ENCODE peak calls at places on chromosomes 13 and 19, in nine cellular contexts. One of them, this sample, is unnamed.

GRCh38 chr19:17706750-17707181 is 12.5 kb upstream of the MAP1S start:
- DNase-seq in fibroblast of lung: peak; percentile 19
- DNase-seq in right lobe of liver: no peak
- DNase-seq in breast epithelium: no peak
- DNase-seq in cardiac muscle cell: peak; percentile 26
- DNase-seq in fibroblast of mammary gland: peak; percentile 61
- DNase-seq in CD8-positive, alpha-beta T cell: no peak
- DNase-seq in kidney epithelial cell: no peak
- DNase-seq in AG04449: no peak
- DNase-seq in this sample: peak; percentile 30

GRCh38 chr13:39892731-39893293 is 237.3 kb downstream of the COG6 start:
- DNase-seq in fibroblast of mammary gland: peak; percentile 65
- DNase-seq in CD8-positive, alpha-beta T cell: peak; percentile 6
- DNase-seq in cardiac muscle cell: no peak
- DNase-seq in breast epithelium: no peak
- DNase-seq in right lobe of liver: no peak
- DNase-seq in kidney epithelial cell: no peak
- DNase-seq in fibroblast of lung: no peak
- DNase-seq in AG04449: no peak
- DNase-seq in this sample: no peak

GRCh38 chr13:32225494-32225931 is 89.7 kb downstream of the ZAR1L start:
- DNase-seq in CD8-positive, alpha-beta T cell: no peak
- DNase-seq in breast epithelium: no peak
- DNase-seq in fibroblast of lung: peak; percentile 69
- DNase-seq in right lobe of liver: no peak
- DNase-seq in cardiac muscle cell: no peak
- DNase-seq in AG04449: peak; percentile 50
- DNase-seq in fibroblast of mammary gland: peak; percentile 38
- DNase-seq in kidney epithelial cell: peak; percentile 23
- DNase-seq in this sample: no peak

GRCh38 chr13:113584870-113585671 is 518 bp downstream of the TFDP1 start:
- DNase-seq in breast epithelium: peak; percentile 35
- DNase-seq in fibroblast of lung: peak; percentile 8
- DNase-seq in fibroblast of mammary gland: peak; percentile 3
- DNase-seq in CD8-positive, alpha-beta T cell: no peak
- DNase-seq in right lobe of liver: peak; percentile 46
- DNase-seq in kidney epithelial cell: no peak
- DNase-seq in cardiac muscle cell: peak; percentile 36
- DNase-seq in AG04449: no peak
- DNase-seq in this sample: no peak

GRCh38 chr13:52127783-52128702 is 830 bp downstream of the NEK5 start:
- DNase-seq in CD8-positive, alpha-beta T cell: peak; percentile 57
- DNase-seq in cardiac muscle cell: peak; percentile 70
- DNase-seq in right lobe of liver: peak; percentile 67
- DNase-seq in AG04449: no peak
- DNase-seq in fibroblast of lung: peak; percentile 67
- DNase-seq in kidney epithelial cell: no peak
- DNase-seq in breast epithelium: no peak
- DNase-seq in fibroblast of mammary gland: peak; percentile 61
- DNase-seq in this sample: peak; percentile 60

GRCh38 chr19:6753178-6754031 is 13.8 kb downstream of the SH2D3A start:
- DNase-seq in cardiac muscle cell: peak; percentile 89
- DNase-seq in right lobe of liver: peak; percentile 89
- DNase-seq in breast epithelium: no peak
- DNase-seq in kidney epithelial cell: no peak
- DNase-seq in fibroblast of lung: peak; percentile 52
- DNase-seq in CD8-positive, alpha-beta T cell: peak; percentile 73
- DNase-seq in fibroblast of mammary gland: peak; percentile 69
- DNase-seq in AG04449: no peak
- DNase-seq in this sample: peak; percentile 63

GRCh38 chr19:10344780-10345179 is 5.4 kb upstream of the ICAM3 start:
- DNase-seq in fibroblast of mammary gland: no peak
- DNase-seq in AG04449: no peak
- DNase-seq in right lobe of liver: no peak
- DNase-seq in kidney epithelial cell: no peak
- DNase-seq in fibroblast of lung: no peak
- DNase-seq in cardiac muscle cell: no peak
- DNase-seq in breast epithelium: no peak
- DNase-seq in CD8-positive, alpha-beta T cell: no peak
- DNase-seq in this sample: no peak

GRCh38 chr19:5563941-5564612 is 3.7 kb downstream of the TINCR start:
- DNase-seq in breast epithelium: no peak
- DNase-seq in CD8-positive, alpha-beta T cell: no peak
- DNase-seq in AG04449: no peak
- DNase-seq in cardiac muscle cell: no peak
- DNase-seq in right lobe of liver: no peak
- DNase-seq in kidney epithelial cell: peak; percentile 10
- DNase-seq in fibroblast of mammary gland: no peak
- DNase-seq in fibroblast of lung: no peak
- DNase-seq in this sample: no peak

GRCh38 chr19:3975637-3976087 is 4.8 kb upstream of the DAPK3 start:
- DNase-seq in breast epithelium: no peak
- DNase-seq in kidney epithelial cell: no peak
- DNase-seq in CD8-positive, alpha-beta T cell: no peak
- DNase-seq in fibroblast of mammary gland: no peak
- DNase-seq in cardiac muscle cell: no peak
- DNase-seq in AG04449: no peak
- DNase-seq in right lobe of liver: no peak
- DNase-seq in fibroblast of lung: no peak
- DNase-seq in this sample: no peak

GRCh38 chr13:52158629-52159158 is 703 bp downstream of the NEK3 start:
- DNase-seq in cardiac muscle cell: no peak
- DNase-seq in fibroblast of mammary gland: peak; percentile 49
- DNase-seq in CD8-positive, alpha-beta T cell: no peak
- DNase-seq in AG04449: no peak
- DNase-seq in fibroblast of lung: peak; percentile 61
- DNase-seq in right lobe of liver: peak; percentile 53
- DNase-seq in breast epithelium: no peak
- DNase-seq in kidney epithelial cell: no peak
- DNase-seq in this sample: no peak

GRCh38 chr19:35266904-35267817 is 1.6 kb upstream of the USF2 start:
- DNase-seq in CD8-positive, alpha-beta T cell: peak; percentile 58
- DNase-seq in cardiac muscle cell: no peak
- DNase-seq in AG04449: no peak
- DNase-seq in kidney epithelial cell: no peak
- DNase-seq in fibroblast of mammary gland: peak; percentile 7
- DNase-seq in breast epithelium: no peak
- DNase-seq in fibroblast of lung: peak; percentile 33
- DNase-seq in right lobe of liver: peak; percentile 71
- DNase-seq in this sample: peak; percentile 34

GRCh38 chr13:54934121-54934520 is 1905.5 kb downstream of the OLFM4 start:
- DNase-seq in kidney epithelial cell: no peak
- DNase-seq in right lobe of liver: no peak
- DNase-seq in fibroblast of mammary gland: no peak
- DNase-seq in AG04449: no peak
- DNase-seq in cardiac muscle cell: no peak
- DNase-seq in breast epithelium: no peak
- DNase-seq in fibroblast of lung: no peak
- DNase-seq in CD8-positive, alpha-beta T cell: no peak
- DNase-seq in this sample: no peak

GRCh38 chr19:13637664-13638063 is 126.7 kb upstream of the MRI1 start:
- DNase-seq in CD8-positive, alpha-beta T cell: no peak
- DNase-seq in right lobe of liver: no peak
- DNase-seq in fibroblast of mammary gland: peak; percentile 60
- DNase-seq in kidney epithelial cell: no peak
- DNase-seq in breast epithelium: no peak
- DNase-seq in fibroblast of lung: peak; percentile 35
- DNase-seq in cardiac muscle cell: no peak
- DNase-seq in AG04449: peak; percentile 29
- DNase-seq in this sample: no peak

GRCh38 chr19:43901395-43902390 is 33.4 kb downstream of the ZNF45 start:
- DNase-seq in fibroblast of mammary gland: peak; percentile 89
- DNase-seq in CD8-positive, alpha-beta T cell: peak; percentile 65
- DNase-seq in kidney epithelial cell: peak; percentile 63
- DNase-seq in breast epithelium: peak; percentile 72
- DNase-seq in fibroblast of lung: peak; percentile 91
- DNase-seq in AG04449: peak; percentile 26
- DNase-seq in cardiac muscle cell: peak; percentile 90
- DNase-seq in right lobe of liver: peak; percentile 88
- DNase-seq in this sample: peak; percentile 69

GRCh38 chr13:59442946-59443345 is 720.8 kb downstream of the DIAPH3 start:
- DNase-seq in AG04449: no peak
- DNase-seq in fibroblast of lung: peak; percentile 89
- DNase-seq in fibroblast of mammary gland: no peak
- DNase-seq in right lobe of liver: no peak
- DNase-seq in CD8-positive, alpha-beta T cell: no peak
- DNase-seq in cardiac muscle cell: no peak
- DNase-seq in breast epithelium: no peak
- DNase-seq in kidney epithelial cell: no peak
- DNase-seq in this sample: no peak

GRCh38 chr13:27339299-27339698 is 68.7 kb downstream of the RASL11A start:
- DNase-seq in breast epithelium: no peak
- DNase-seq in cardiac muscle cell: peak; percentile 54
- DNase-seq in fibroblast of mammary gland: peak; percentile 54
- DNase-seq in kidney epithelial cell: no peak
- DNase-seq in fibroblast of lung: peak; percentile 61
- DNase-seq in AG04449: no peak
- DNase-seq in CD8-positive, alpha-beta T cell: peak; percentile 46
- DNase-seq in right lobe of liver: no peak
- DNase-seq in this sample: peak; percentile 23

DNA sequence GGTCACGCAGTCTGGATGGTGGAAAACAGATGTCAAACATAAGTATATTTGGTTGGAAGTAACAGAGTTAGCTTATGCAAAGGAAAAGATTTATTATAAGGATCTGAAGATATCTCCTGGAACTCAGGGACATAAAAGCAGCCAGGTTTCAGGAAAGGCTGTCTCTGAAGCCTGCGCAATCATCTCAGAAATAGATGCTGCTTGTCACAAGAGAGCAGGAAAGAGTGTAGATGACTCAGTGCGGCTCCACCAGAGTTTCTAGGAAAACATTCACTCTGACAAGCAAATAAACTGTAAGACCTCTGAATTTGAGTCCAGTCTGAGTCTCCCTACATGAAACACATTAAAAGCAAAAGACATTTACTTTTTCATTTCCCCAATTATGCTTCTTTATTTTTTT is 220.4 kb upstream of the HTR2A start:
- DNase-seq in CD8-positive, alpha-beta T cell: no peak
- DNase-seq in fibroblast of lung: peak; percentile 77
- DNase-seq in right lobe of liver: no peak
- DNase-seq in fibroblast of mammary gland: peak; percentile 85
- DNase-seq in breast epithelium: no peak
- DNase-seq in cardiac muscle cell: no peak
- DNase-seq in kidney epithelial cell: peak; percentile 43
- DNase-seq in AG04449: peak; percentile 41
- DNase-seq in this sample: no peak
- TF ChIP-seq CTCF in CD8-positive, alpha-beta T cell: no peak
- TF ChIP-seq CTCF in fibroblast of lung: no peak
- TF ChIP-seq CTCF in right lobe of liver: no peak
- TF ChIP-seq CTCF in fibroblast of mammary gland: no peak
- TF ChIP-seq CTCF in breast epithelium: no peak
- TF ChIP-seq CTCF in cardiac muscle cell: no peak
- TF ChIP-seq CTCF in kidney epithelial cell: no peak
- TF ChIP-seq CTCF in AG04449: no peak
- TF ChIP-seq CTCF in this sample: no peak

DNA sequence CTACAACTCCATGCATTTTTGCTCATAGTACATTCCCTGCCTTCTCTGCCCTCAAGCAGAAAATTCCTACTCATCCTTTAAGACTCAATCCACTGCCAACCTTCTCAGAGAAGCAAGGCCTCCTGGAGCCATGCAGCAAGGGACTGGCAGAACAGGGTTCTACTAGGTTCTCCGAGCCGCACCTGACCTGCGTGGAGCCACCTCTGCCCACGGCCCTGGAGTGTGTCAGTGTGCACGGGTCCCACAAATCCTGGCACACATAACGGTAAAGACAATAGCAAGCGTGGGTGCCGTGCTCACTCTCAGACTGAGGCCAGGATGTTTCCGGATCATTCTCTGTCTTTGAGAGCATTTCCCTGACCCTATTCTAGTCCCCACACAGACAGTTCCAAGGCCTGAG is 30.0 kb downstream of the SOX1 start:
- DNase-seq in CD8-positive, alpha-beta T cell: no peak
- DNase-seq in breast epithelium: no peak
- DNase-seq in right lobe of liver: no peak
- DNase-seq in AG04449: no peak
- DNase-seq in fibroblast of lung: no peak
- DNase-seq in cardiac muscle cell: no peak
- DNase-seq in kidney epithelial cell: no peak
- DNase-seq in fibroblast of mammary gland: no peak
- DNase-seq in this sample: no peak
- TF ChIP-seq CTCF in CD8-positive, alpha-beta T cell: no peak
- TF ChIP-seq CTCF in breast epithelium: no peak
- TF ChIP-seq CTCF in right lobe of liver: no peak
- TF ChIP-seq CTCF in AG04449: no peak
- TF ChIP-seq CTCF in fibroblast of lung: no peak
- TF ChIP-seq CTCF in cardiac muscle cell: no peak
- TF ChIP-seq CTCF in kidney epithelial cell: no peak
- TF ChIP-seq CTCF in fibroblast of mammary gland: no peak
- TF ChIP-seq CTCF in this sample: no peak

DNA sequence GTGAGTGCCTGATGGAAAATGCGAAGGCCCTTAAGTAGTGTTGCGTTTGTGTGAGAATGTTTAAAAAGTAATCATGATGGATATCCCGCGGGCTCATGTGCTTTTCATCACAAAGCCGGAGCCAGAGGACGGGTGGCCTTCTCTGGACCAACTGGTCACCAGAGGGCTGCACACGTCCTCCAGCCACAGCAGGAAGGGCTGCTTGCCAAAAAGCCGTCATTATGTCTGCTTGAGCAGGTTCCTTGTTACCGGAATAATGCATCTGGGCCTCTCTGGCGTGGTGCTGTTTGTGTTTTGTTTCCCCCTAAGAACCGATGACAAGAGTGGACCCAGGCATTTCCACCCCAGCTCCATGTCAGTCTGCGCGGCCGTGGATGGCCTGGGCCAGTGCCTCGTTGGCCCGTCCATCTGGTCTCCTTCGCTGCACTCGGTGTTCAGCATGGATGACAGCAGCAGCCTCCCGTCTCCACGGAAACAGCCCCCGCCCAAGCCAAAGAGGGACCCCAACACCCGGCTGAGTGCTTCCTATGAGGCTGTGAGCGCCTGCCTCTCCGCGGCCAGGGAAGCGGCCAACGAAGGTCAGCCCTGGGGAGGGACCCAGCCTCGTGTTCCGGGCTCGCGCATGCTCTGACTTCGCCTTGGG is 497.7 kb downstream of the MYO16 start:
- DNase-seq in fibroblast of lung: no peak
- DNase-seq in breast epithelium: no peak
- DNase-seq in kidney epithelial cell: no peak
- DNase-seq in fibroblast of mammary gland: no peak
- DNase-seq in AG04449: no peak
- DNase-seq in CD8-positive, alpha-beta T cell: no peak
- DNase-seq in right lobe of liver: no peak
- DNase-seq in cardiac muscle cell: no peak
- DNase-seq in this sample: no peak
- TF ChIP-seq CTCF in fibroblast of lung: no peak
- TF ChIP-seq CTCF in breast epithelium: no peak
- TF ChIP-seq CTCF in kidney epithelial cell: no peak
- TF ChIP-seq CTCF in fibroblast of mammary gland: no peak
- TF ChIP-seq CTCF in AG04449: no peak
- TF ChIP-seq CTCF in CD8-positive, alpha-beta T cell: no peak
- TF ChIP-seq CTCF in right lobe of liver: no peak
- TF ChIP-seq CTCF in cardiac muscle cell: no peak
- TF ChIP-seq CTCF in this sample: no peak

DNA sequence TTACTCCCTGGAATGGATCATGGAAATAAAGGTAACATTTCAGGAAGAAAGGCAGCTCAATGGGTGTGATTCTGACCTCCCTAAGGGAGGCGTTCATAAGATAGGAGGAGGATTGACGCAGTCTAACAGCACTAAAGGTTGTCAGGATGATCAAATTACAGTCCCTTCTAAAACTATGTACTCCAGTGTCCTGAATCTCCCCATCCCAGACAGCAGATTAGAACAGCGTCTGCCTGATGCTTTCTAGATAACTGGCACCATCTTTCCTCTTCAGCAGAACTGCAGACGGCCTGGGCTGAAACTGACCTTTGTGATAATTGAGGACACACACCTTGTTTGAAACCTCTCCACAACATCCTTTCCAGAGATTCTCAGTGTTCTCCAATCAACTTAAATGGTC is 25.5 kb upstream of the SACS start:
- DNase-seq in kidney epithelial cell: no peak
- DNase-seq in cardiac muscle cell: no peak
- DNase-seq in fibroblast of mammary gland: no peak
- DNase-seq in fibroblast of lung: no peak
- DNase-seq in breast epithelium: no peak
- DNase-seq in CD8-positive, alpha-beta T cell: no peak
- DNase-seq in AG04449: no peak
- DNase-seq in right lobe of liver: no peak
- DNase-seq in this sample: no peak
- TF ChIP-seq CTCF in kidney epithelial cell: no peak
- TF ChIP-seq CTCF in cardiac muscle cell: no peak
- TF ChIP-seq CTCF in fibroblast of mammary gland: no peak
- TF ChIP-seq CTCF in fibroblast of lung: no peak
- TF ChIP-seq CTCF in breast epithelium: no peak
- TF ChIP-seq CTCF in CD8-positive, alpha-beta T cell: no peak
- TF ChIP-seq CTCF in AG04449: no peak
- TF ChIP-seq CTCF in right lobe of liver: no peak
- TF ChIP-seq CTCF in this sample: no peak